ENCODE peak calls at places on chromosome 20, in ten cellular contexts. E is NCI-H2029; L is H54; J is activated CD4-positive, alpha-beta T cell treated with anti-CD3 and anti-CD28 coated beads for 1 hour; V is T1000; U is HTR-8/SVneo; W is astrocyte of the cerebellum; K is AG20443; G is iris pigment epithelial cell; P is GM23338. Z is an unnamed sample.
A peak's percentile ranks its signal among the peaks of the same experiment; 100 is the strongest.

GRCh38 chr20:25984933-25985332 is 288.3 kb upstream of the ZNF337 start:
- DNase-seq in P (no peak), V (no peak), L (no peak), J (peak; percentile 44), W (no peak), U (no peak), E (peak; percentile 28), G (no peak), K (peak; percentile 28), Z (no peak)

GRCh38 chr20:33710681-33711445 is 9.2 kb downstream of the PXMP4 start:
- DNase-seq in V (no peak), G (no peak), W (no peak), L (no peak), P (no peak), K (no peak), U (no peak), J (no peak), E (no peak), Z (no peak)

GRCh38 chr20:53769041-53769440 is 175.4 kb upstream of the ZNF217 start:
- DNase-seq in E (no peak), L (no peak), V (no peak), G (peak; percentile 60), K (no peak), W (no peak), U (peak; percentile 49), P (peak; percentile 24), J (no peak), Z (no peak)

GRCh38 chr20:2756056-2756611 is 44.3 kb downstream of the CPXM1 start:
- DNase-seq in W (peak; percentile 27), K (peak; percentile 82), U (peak; percentile 72), J (no peak), L (no peak), G (peak; percentile 45), V (no peak), P (peak; percentile 86), E (no peak), Z (no peak)

GRCh38 chr20:63668351-63668750 is 10.2 kb downstream of the RTEL1 start:
- DNase-seq in P (no peak), W (no peak), L (no peak), V (no peak), K (no peak), J (no peak), U (no peak), G (no peak), E (no peak), Z (no peak)

GRCh38 chr20:23147964-23148720 is 62.0 kb upstream of the CD93 start:
- DNase-seq in P (no peak), V (peak; percentile 28), E (no peak), U (peak; percentile 56), G (peak; percentile 53), J (no peak), K (peak; percentile 70), W (peak; percentile 18), L (peak; percentile 41), Z (no peak)

GRCh38 chr20:54263266-54263665 is 55.4 kb downstream of the PFDN4 start:
- DNase-seq in U (no peak), G (no peak), W (no peak), L (no peak), P (no peak), K (no peak), J (no peak), E (no peak), V (no peak), Z (no peak)

GRCh38 chr20:40470313-40471260 is 218.4 kb downstream of the MAFB start:
- DNase-seq in G (no peak), L (no peak), E (no peak), W (no peak), K (no peak), J (no peak), P (no peak), V (no peak), U (no peak), Z (no peak)

GRCh38 chr20:62845416-62845815 is 16.2 kb downstream of the TCFL5 start:
- DNase-seq in G (no peak), V (no peak), P (no peak), U (no peak), L (no peak), E (no peak), J (no peak), K (no peak), W (no peak), Z (no peak)

GRCh38 chr20:23690581-23690980 is 1.7 kb upstream of the CST4 start:
- DNase-seq in V (no peak), W (no peak), P (no peak), E (no peak), L (no peak), K (no peak), J (no peak), U (no peak), G (no peak), Z (no peak)

GRCh38 chr20:52192296-52193007 is 873 bp upstream of the ZFP64 start:
- DNase-seq in U (peak; percentile 86), P (no peak), W (no peak), E (no peak), K (peak; percentile 34), G (no peak), L (no peak), J (no peak), V (no peak), Z (no peak)

GRCh38 chr20:47663354-47664067 is 121.8 kb downstream of the SULF2 start:
- DNase-seq in E (peak; percentile 16), J (peak; percentile 53), K (peak; percentile 92), G (peak; percentile 68), V (peak; percentile 87), L (peak; percentile 80), U (peak; percentile 99), W (peak; percentile 58), P (peak; percentile 88), Z (peak; percentile 30)

GRCh38 chr20:47027042-47027441 is 132.4 kb downstream of the EYA2 start:
- DNase-seq in K (peak; percentile 53), E (no peak), G (no peak), L (no peak), J (no peak), W (no peak), P (no peak), U (no peak), V (no peak), Z (no peak)

GRCh38 chr20:23484081-23484480 is 6.8 kb upstream of the CST8 start:
- DNase-seq in J (no peak), L (no peak), E (no peak), W (no peak), G (no peak), V (no peak), P (no peak), K (no peak), U (no peak), Z (no peak)

GRCh38 chr20:24692429-24693190 is 223.2 kb downstream of the SYNDIG1 start:
- DNase-seq in G (no peak), L (no peak), V (no peak), W (no peak), E (no peak), K (no peak), J (no peak), P (no peak), U (no peak), Z (no peak)

GRCh38 chr20:45987108-45987780 is 15.2 kb upstream of the ZNF335 start:
- DNase-seq in P (peak; percentile 92), W (no peak), J (peak; percentile 60), K (peak; percentile 88), L (peak; percentile 84), U (peak; percentile 97), E (peak; percentile 59), V (peak; percentile 29), G (no peak), Z (peak; percentile 32)

GRCh38 chr20:48025661-48026060 is 240.4 kb upstream of the SULF2 start:
- DNase-seq in W (no peak), J (no peak), V (no peak), E (no peak), U (no peak), K (peak; percentile 52), G (peak; percentile 52), P (no peak), L (peak; percentile 47), Z (no peak)

GRCh38 chr20:51768759-51769517 is 748 bp upstream of the ATP9A start:
- DNase-seq in W (no peak), U (no peak), J (no peak), K (no peak), G (no peak), L (no peak), V (no peak), E (no peak), P (peak; percentile 11), Z (no peak)

GRCh38 chr20:4571759-4572531 is 149.8 kb upstream of the PRND start:
- DNase-seq in G (no peak), U (no peak), V (no peak), K (peak; percentile 37), W (no peak), J (no peak), E (no peak), P (no peak), L (no peak), Z (no peak)

GRCh38 chr20:36629719-36630340 is 16.2 kb downstream of the SLA2 start:
- DNase-seq in L (no peak), G (peak; percentile 14), V (no peak), W (no peak), J (peak; percentile 22), K (no peak), E (no peak), P (no peak), U (no peak), Z (peak; percentile 11)

GRCh38 chr20:37673429-37673828 is 20.4 kb upstream of the CTNNBL1 start:
- DNase-seq in W (no peak), E (no peak), L (no peak), V (no peak), K (no peak), U (no peak), P (no peak), J (no peak), G (no peak), Z (no peak)

GRCh38 chr20:13130100-13130706 is 90.9 kb upstream of the ISM1 start:
- DNase-seq in E (no peak), J (no peak), G (no peak), V (no peak), U (no peak), P (no peak), L (no peak), W (no peak), K (no peak), Z (no peak)

GRCh38 chr20:56350842-56351241 is 7.9 kb upstream of the FAM210B start:
- DNase-seq in E (no peak), V (no peak), W (no peak), K (peak; percentile 28), P (no peak), J (no peak), U (no peak), G (no peak), L (no peak), Z (no peak)

GRCh38 chr20:51062065-51062464 is 39.2 kb upstream of the KCNG1 start:
- DNase-seq in K (no peak), E (no peak), U (no peak), P (no peak), L (no peak), W (no peak), V (no peak), J (no peak), G (peak; percentile 5), Z (no peak)

GRCh38 chr20:50520222-50520877 is 10.2 kb downstream of the PTPN1 start:
- DNase-seq in U (no peak), E (no peak), P (no peak), G (no peak), W (no peak), J (no peak), V (no peak), L (no peak), K (peak; percentile 16), Z (no peak)

GRCh38 chr20:41457173-41457857 is 90.7 kb upstream of the EMILIN3 start:
- DNase-seq in G (no peak), L (no peak), J (no peak), U (no peak), W (no peak), P (no peak), V (no peak), E (no peak), K (no peak), Z (no peak)

GRCh38 chr20:1844723-1845523 is 50.3 kb upstream of the SIRPA start:
- DNase-seq in G (peak; percentile 75), E (no peak), K (no peak), P (no peak), V (no peak), J (no peak), U (no peak), L (no peak), W (no peak), Z (no peak)

GRCh38 chr20:51420805-51421204 is 121.7 kb downstream of the NFATC2 start:
- DNase-seq in W (no peak), E (no peak), L (no peak), U (no peak), G (no peak), V (no peak), J (no peak), P (no peak), K (no peak), Z (no peak)